ENCODE peak calls at places on chromosomes 3 and 15, in six cellular contexts. V is neural progenitor cell, N is astrocyte of the spinal cord, R is glutamatergic neuron, Q is KG1, T is stomach. U is an unnamed sample.

GRCh38 chr15:80866936-80867335 is 87.8 kb downstream of the CEMIP start:
- DNase-seq in V (no peak), N (no peak), R (no peak), Q (no peak), T (no peak), U (no peak)

GRCh38 chr3:43176666-43177065 is 70.8 kb upstream of the POMGNT2 start:
- DNase-seq in V (no peak), N (no peak), R (no peak), Q (no peak), T (no peak), U (peak; percentile 65)

GRCh38 chr3:159045279-159045678 is 243.4 kb downstream of the MFSD1 start:
- DNase-seq in V (no peak), N (no peak), R (no peak), Q (no peak), T (no peak), U (no peak)

GRCh38 chr3:173553635-173554280 is 156.2 kb downstream of the NLGN1 start:
- DNase-seq in V (peak; percentile 57), N (peak; percentile 57), R (no peak), Q (no peak), T (no peak), U (peak; percentile 41)

GRCh38 chr3:161014997-161015749 is 90.0 kb downstream of the B3GALNT1 start:
- DNase-seq in V (peak; percentile 11), N (no peak), R (peak; percentile 21), Q (no peak), T (no peak), U (no peak)

GRCh38 chr15:63360170-63360569 is 21.5 kb downstream of the CA12 start:
- DNase-seq in V (no peak), N (no peak), R (no peak), Q (no peak), T (no peak), U (no peak)

GRCh38 chr3:146166450-146167222 is 5.7 kb upstream of the PLOD2 start:
- DNase-seq in V (no peak), N (peak; percentile 73), R (no peak), Q (no peak), T (no peak), U (peak; percentile 69)

GRCh38 chr3:195910499-195910845 is 2.1 kb upstream of the TNK2 start:
- DNase-seq in V (no peak), N (no peak), R (no peak), Q (no peak), T (no peak), U (no peak)

GRCh38 chr3:29512620-29513019 is 231.7 kb downstream of the RBMS3 start:
- DNase-seq in V (no peak), N (no peak), R (no peak), Q (no peak), T (no peak), U (peak; percentile 40)

GRCh38 chr3:13568515-13568995 is 19.6 kb downstream of the FBLN2 start:
- DNase-seq in V (no peak), N (no peak), R (no peak), Q (no peak), T (no peak), U (no peak)

U was measured in dermis blood vessel endothelial cell.